ENCODE peak calls at places on chromosomes 4 and X, in four cellular contexts. H is bronchial epithelial cell, C is left ventricle myocardium superior, Q is right atrium auricular region. I is an unnamed sample.

GRCh38 chr4:52726821-52727580 is 24.2 kb downstream of the ERVMER34-1 start:
- DNase-seq in H (no peak), Q (no peak), C (no peak), I (no peak)

GRCh38 chr4:119537586-119537985 is 91.0 kb downstream of the PDE5A start:
- DNase-seq in Q (no peak), H (no peak), C (no peak), I (no peak)

GRCh38 chrX:57595381-57595811 is 3.6 kb downstream of the ZXDB start:
- DNase-seq in H (peak; percentile 85), C (no peak), Q (no peak), I (no peak)

GRCh38 chr4:19051751-19052296 is 1030.3 kb upstream of the LCORL start:
- DNase-seq in C (no peak), Q (no peak), H (no peak), I (no peak)

GRCh38 chr4:94278777-94279176 is 63.9 kb downstream of the HPGDS start:
- DNase-seq in C (no peak), H (no peak), Q (no peak), I (no peak)

GRCh38 chr4:48694824-48695223 is 85.3 kb downstream of the FRYL start:
- DNase-seq in C (no peak), Q (no peak), H (no peak), I (no peak)

GRCh38 chrX:1592128-1592862 is 891 bp downstream of the AKAP17A start:
- DNase-seq in H (peak; percentile 21), Q (peak; percentile 57), C (no peak), I (no peak)

GRCh38 chr4:127188847-127189246 is 443.9 kb upstream of the INTU start:
- DNase-seq in H (peak; percentile 1), Q (no peak), C (no peak), I (no peak)

GRCh38 chr4:99811850-99812249 is 4.8 kb upstream of the DAPP1 start:
- DNase-seq in Q (no peak), H (peak; percentile 53), C (no peak), I (no peak)